ENCODE peak calls at places on chromosome 22, in four cellular contexts. N is body of pancreas, M is IMR-90, G is lower leg skin. Z is an unnamed sample.

GRCh38 chr22:48705159-48705916 is 1122.3 kb downstream of the BRD1 start:
- DNase-seq in N (no peak), M (no peak), G (no peak), Z (peak; percentile 56)

GRCh38 chr22:40240671-40241070 is 62.9 kb downstream of the TNRC6B start:
- DNase-seq in N (no peak), M (no peak), G (no peak), Z (no peak)

GRCh38 chr22:31637938-31638618 is 23.9 kb downstream of the PISD start:
- DNase-seq in N (no peak), M (no peak), G (no peak), Z (no peak)

GRCh38 chr22:39343259-39344045 is 6.3 kb upstream of the SYNGR1 start:
- DNase-seq in N (peak; percentile 84), M (peak; percentile 58), G (peak; percentile 55), Z (no peak)

GRCh38 chr22:48143856-48144255 is 1381.4 kb downstream of the TBC1D22A start:
- DNase-seq in N (no peak), M (no peak), G (no peak), Z (no peak)

GRCh38 chr22:33476716-33477115 is 418.5 kb upstream of the SYN3 start:
- DNase-seq in N (no peak), M (peak; percentile 43), G (no peak), Z (no peak)

GRCh38 chr22:49163258-49163959 is 664.3 kb downstream of the BRD1 start:
- DNase-seq in N (no peak), M (no peak), G (no peak), Z (no peak)

GRCh38 chr22:50305658-50306566 is 1.5 kb downstream of the PLXNB2 start:
- DNase-seq in N (peak; percentile 80), M (peak; percentile 95), G (peak; percentile 83), Z (peak; percentile 91)

GRCh38 chr22:49966041-49966715 is 5.6 kb downstream of the PIM3 start:
- DNase-seq in N (no peak), M (no peak), G (no peak), Z (peak; percentile 79)

GRCh38 chr22:17855891-17856290 is 81.6 kb upstream of the BID start:
- DNase-seq in N (no peak), M (no peak), G (no peak), Z (no peak)

GRCh38 chr22:19287076-19287724 is 4.3 kb downstream of the CLTCL1 start:
- DNase-seq in N (no peak), M (peak; percentile 71), G (peak; percentile 31), Z (no peak)

GRCh38 chr22:31540966-31541365 is 44.6 kb downstream of the SFI1 start:
- DNase-seq in N (no peak), M (no peak), G (no peak), Z (no peak)

DNA sequence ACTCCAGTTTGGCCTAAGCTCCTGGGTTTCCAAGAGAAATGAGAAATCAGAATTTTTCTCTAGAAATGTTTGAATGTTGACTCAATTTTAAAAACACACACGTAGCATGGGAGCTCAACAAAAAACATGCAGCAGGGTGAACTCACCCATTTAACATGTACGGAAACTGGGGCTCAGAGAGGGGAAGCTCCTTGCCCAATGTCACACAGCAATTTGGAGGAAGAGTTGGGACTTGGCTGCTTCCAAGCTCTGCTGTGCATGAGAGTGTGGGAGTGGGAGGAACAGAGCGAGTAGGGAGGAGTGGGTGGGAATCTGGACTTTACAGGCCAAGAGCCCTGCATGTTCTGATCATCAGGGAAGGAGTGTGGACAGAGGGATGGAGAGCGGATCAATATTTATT is 5.9 kb downstream of the TPST2 start:
- DNase-seq in N (no peak), M (no peak), G (no peak), Z (no peak)
- TF ChIP-seq CTCF in N (no peak), M (no peak), G (no peak), Z (no peak)

GRCh38 chr22:43199541-43199940 is 12.6 kb upstream of the TTLL12 start:
- DNase-seq in N (no peak), M (no peak), G (no peak), Z (no peak)
- TF ChIP-seq POLR2A in N (no peak), M (no peak), G (no peak), Z (no peak)

GRCh38 chr22:23566716-23567475 is 13.2 kb downstream of the IGLL1 start:
- DNase-seq in N (no peak), M (no peak), G (no peak), Z (peak; percentile 39)

GRCh38 chr22:23563111-23563510 is 17.0 kb downstream of the IGLL1 start:
- DNase-seq in N (no peak), M (no peak), G (no peak), Z (no peak)

GRCh38 chr22:23564276-23564675 is 15.8 kb downstream of the IGLL1 start:
- DNase-seq in N (no peak), M (no peak), G (no peak), Z (no peak)

GRCh38 chr22:23565942-23566715 is 14.0 kb downstream of the IGLL1 start:
- DNase-seq in N (peak; percentile 38), M (no peak), G (no peak), Z (peak; percentile 51)

GRCh38 chr22:23565288-23565941 is 14.7 kb downstream of the IGLL1 start:
- DNase-seq in N (peak; percentile 17), M (no peak), G (no peak), Z (no peak)
- TF ChIP-seq CTCF in N (no peak), M (no peak), G (no peak), Z (no peak)

DNA sequence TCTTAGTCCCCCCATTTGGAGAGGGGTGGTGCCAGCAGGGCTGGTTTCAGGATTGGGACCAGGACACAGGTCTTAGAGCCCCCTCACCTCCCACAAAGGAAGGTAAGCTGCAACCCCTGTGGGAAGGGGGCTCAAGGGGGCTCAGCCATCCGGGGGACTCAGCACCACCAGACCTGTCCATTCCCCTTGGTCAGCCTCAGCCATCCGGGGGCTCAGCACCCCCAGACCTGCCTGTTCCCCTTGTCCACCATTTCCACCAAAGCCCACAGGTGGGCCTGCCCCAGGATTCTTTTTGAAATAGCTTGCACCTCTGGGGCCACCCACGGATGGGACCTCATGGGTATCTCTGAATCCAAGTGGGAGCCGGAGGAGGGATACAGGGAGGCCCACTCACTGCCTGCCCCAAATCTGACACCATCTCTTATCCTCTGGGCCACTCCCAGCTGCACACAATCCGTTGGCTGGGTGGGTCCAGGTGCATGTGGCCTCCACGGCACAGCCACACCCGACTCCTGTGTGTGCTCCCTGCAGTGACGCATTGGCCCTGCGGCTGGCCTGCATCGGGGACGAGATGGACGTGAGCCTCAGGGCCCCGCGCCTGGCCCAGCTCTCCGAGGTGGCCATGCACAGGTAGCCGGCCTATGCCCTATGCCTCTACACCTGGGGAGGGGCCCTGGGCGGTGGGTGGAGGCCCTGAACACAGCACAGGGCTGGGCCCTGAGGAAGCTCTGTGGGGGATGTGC is 15.9 kb downstream of the MCAT start:
- DNase-seq in N (no peak), M (no peak), G (no peak), Z (no peak)
- TF ChIP-seq POLR2A in N (no peak), M (no peak), G (no peak), Z (no peak)

DNA sequence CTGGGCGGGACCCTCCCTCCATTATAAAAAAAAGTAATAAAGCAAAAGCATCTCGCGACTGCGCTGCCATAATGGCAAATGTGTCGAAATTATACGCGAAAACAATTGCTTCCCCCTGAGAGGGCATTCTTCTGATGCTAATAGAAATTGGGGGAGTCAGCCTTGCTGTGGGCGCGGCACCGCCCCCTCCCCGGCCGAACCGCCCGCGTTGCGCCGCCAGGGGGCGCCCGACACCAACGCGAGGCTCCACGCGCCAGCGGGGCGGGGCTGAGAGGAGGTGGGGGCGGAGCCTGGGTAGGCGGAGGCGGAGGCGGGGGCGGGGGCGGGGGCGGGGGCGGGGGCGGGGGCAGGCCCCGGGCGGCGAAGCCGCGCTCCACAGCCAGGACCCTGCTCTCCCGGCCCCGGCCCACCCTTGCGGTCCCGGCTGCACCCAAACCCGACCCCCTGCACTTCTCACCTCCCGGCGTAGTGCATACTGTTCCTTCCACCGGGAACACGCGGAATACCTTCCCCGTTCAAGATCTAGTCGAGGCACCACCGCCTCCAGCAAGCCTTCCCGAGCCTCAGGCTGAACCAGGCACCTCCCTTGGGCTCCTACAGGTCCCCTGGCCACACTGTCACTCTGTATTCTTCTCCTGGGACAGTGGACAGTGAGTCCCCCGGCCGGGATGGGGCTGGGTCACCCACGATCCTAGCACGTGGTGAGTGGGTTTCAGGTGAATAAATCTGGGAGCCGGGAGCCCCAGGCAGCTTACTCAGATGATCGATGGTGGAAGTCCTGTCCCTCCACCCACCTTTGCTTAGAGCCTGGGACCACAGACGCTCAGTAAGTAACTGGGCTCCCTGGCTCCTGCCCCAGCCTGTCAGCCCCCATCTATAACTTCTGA is 15.5 kb upstream of the UPK3A start:
- DNase-seq in N (peak; percentile 89), M (peak; percentile 53), G (peak; percentile 62), Z (peak; percentile 88)
- TF ChIP-seq CTCF in N (peak; percentile 97), M (peak; percentile 90), G (no peak), Z (peak; percentile 96)

GRCh38 chr22:38056969-38057841 is at the start of gene PICK1:
- DNase-seq in N (peak; percentile 92), M (peak; percentile 91), G (peak; percentile 91), Z (peak; percentile 95)
- TF ChIP-seq POLR2A in N (peak; percentile 44), M (no peak), G (no peak), Z (peak; percentile 20)

GRCh38 chr22:22460635-22461034 is 47.9 kb downstream of the ZNF280B start:
- DNase-seq in N (no peak), M (no peak), G (no peak), Z (no peak)
- TF ChIP-seq CTCF in N (no peak), M (peak; percentile 38), G (no peak), Z (no peak)